ENCODE peak calls at places on chromosomes 4 and X, in eight cellular contexts. One of them, this sample, is unnamed.
A peak's percentile ranks its signal among the peaks of the same experiment; 100 is the strongest.

GRCh38 chr4:15132739-15133138 is 130.5 kb downstream of the CPEB2 start:
- DNase-seq in NB4: no peak
- DNase-seq in sigmoid colon: no peak
- DNase-seq in adrenal gland: no peak
- DNase-seq in heart left ventricle: no peak
- DNase-seq in A549: no peak
- DNase-seq in ovary: no peak
- DNase-seq in right lobe of liver: no peak
- DNase-seq in this sample: no peak

GRCh38 chrX:43899878-43900815 is 17.9 kb upstream of the MAOB start:
- DNase-seq in NB4: no peak
- DNase-seq in sigmoid colon: no peak
- DNase-seq in adrenal gland: no peak
- DNase-seq in heart left ventricle: no peak
- DNase-seq in A549: no peak
- DNase-seq in ovary: no peak
- DNase-seq in right lobe of liver: no peak
- DNase-seq in this sample: no peak

GRCh38 chr4:17448689-17449088 is 63.2 kb downstream of the QDPR start:
- DNase-seq in NB4: peak; percentile 58
- DNase-seq in sigmoid colon: no peak
- DNase-seq in adrenal gland: no peak
- DNase-seq in heart left ventricle: no peak
- DNase-seq in A549: no peak
- DNase-seq in ovary: no peak
- DNase-seq in right lobe of liver: no peak
- DNase-seq in this sample: no peak

GRCh38 chr4:54400802-54401201 is 171.7 kb downstream of the PDGFRA start:
- DNase-seq in NB4: no peak
- DNase-seq in sigmoid colon: no peak
- DNase-seq in adrenal gland: no peak
- DNase-seq in heart left ventricle: no peak
- DNase-seq in A549: no peak
- DNase-seq in ovary: no peak
- DNase-seq in right lobe of liver: no peak
- DNase-seq in this sample: no peak

GRCh38 chrX:129981752-129982299 is 609 bp upstream of the BCORL1 start:
- DNase-seq in NB4: peak; percentile 35
- DNase-seq in sigmoid colon: no peak
- DNase-seq in adrenal gland: peak; percentile 22
- DNase-seq in heart left ventricle: no peak
- DNase-seq in A549: no peak
- DNase-seq in ovary: no peak
- DNase-seq in right lobe of liver: peak; percentile 19
- DNase-seq in this sample: no peak

GRCh38 chrX:129359269-129359668 is 164.0 kb downstream of the SMARCA1 start:
- DNase-seq in NB4: peak; percentile 5
- DNase-seq in sigmoid colon: no peak
- DNase-seq in adrenal gland: no peak
- DNase-seq in heart left ventricle: no peak
- DNase-seq in A549: no peak
- DNase-seq in ovary: no peak
- DNase-seq in right lobe of liver: no peak
- DNase-seq in this sample: no peak

GRCh38 chr4:131609039-131609438 is 1540.1 kb upstream of the PCDH10 start:
- DNase-seq in NB4: no peak
- DNase-seq in sigmoid colon: no peak
- DNase-seq in adrenal gland: no peak
- DNase-seq in heart left ventricle: no peak
- DNase-seq in A549: no peak
- DNase-seq in ovary: no peak
- DNase-seq in right lobe of liver: no peak
- DNase-seq in this sample: no peak

GRCh38 chr4:123244233-123244632 is 152.4 kb upstream of the SPRY1 start:
- DNase-seq in NB4: peak; percentile 7
- DNase-seq in sigmoid colon: peak; percentile 77
- DNase-seq in adrenal gland: peak; percentile 63
- DNase-seq in heart left ventricle: peak; percentile 69
- DNase-seq in A549: no peak
- DNase-seq in ovary: no peak
- DNase-seq in right lobe of liver: peak; percentile 23
- DNase-seq in this sample: peak; percentile 72

GRCh38 chr4:1770245-1770644 is 22.8 kb upstream of the FGFR3 start:
- DNase-seq in NB4: no peak
- DNase-seq in sigmoid colon: no peak
- DNase-seq in adrenal gland: no peak
- DNase-seq in heart left ventricle: no peak
- DNase-seq in A549: no peak
- DNase-seq in ovary: no peak
- DNase-seq in right lobe of liver: no peak
- DNase-seq in this sample: no peak

GRCh38 chrX:8987672-8988250 is 46.2 kb downstream of the FAM9B start:
- DNase-seq in NB4: no peak
- DNase-seq in sigmoid colon: no peak
- DNase-seq in adrenal gland: no peak
- DNase-seq in heart left ventricle: no peak
- DNase-seq in A549: no peak
- DNase-seq in ovary: no peak
- DNase-seq in right lobe of liver: no peak
- DNase-seq in this sample: peak; percentile 54

GRCh38 chr4:83356899-83357661 is 22.4 kb upstream of the HPSE start:
- DNase-seq in NB4: no peak
- DNase-seq in sigmoid colon: no peak
- DNase-seq in adrenal gland: no peak
- DNase-seq in heart left ventricle: no peak
- DNase-seq in A549: no peak
- DNase-seq in ovary: no peak
- DNase-seq in right lobe of liver: no peak
- DNase-seq in this sample: no peak

GRCh38 chrX:55787063-55787462 is 69.5 kb downstream of the RRAGB start:
- DNase-seq in NB4: no peak
- DNase-seq in sigmoid colon: no peak
- DNase-seq in adrenal gland: no peak
- DNase-seq in heart left ventricle: no peak
- DNase-seq in A549: no peak
- DNase-seq in ovary: no peak
- DNase-seq in right lobe of liver: no peak
- DNase-seq in this sample: no peak

GRCh38 chrX:43560247-43560946 is 95.7 kb upstream of the MAOA start:
- DNase-seq in NB4: no peak
- DNase-seq in sigmoid colon: no peak
- DNase-seq in adrenal gland: no peak
- DNase-seq in heart left ventricle: no peak
- DNase-seq in A549: no peak
- DNase-seq in ovary: no peak
- DNase-seq in right lobe of liver: no peak
- DNase-seq in this sample: no peak

GRCh38 chrX:53317365-53318069 is 36.1 kb upstream of the IQSEC2 start:
- DNase-seq in NB4: peak; percentile 76
- DNase-seq in sigmoid colon: peak; percentile 83
- DNase-seq in adrenal gland: peak; percentile 75
- DNase-seq in heart left ventricle: peak; percentile 40
- DNase-seq in A549: peak; percentile 70
- DNase-seq in ovary: peak; percentile 71
- DNase-seq in right lobe of liver: peak; percentile 72
- DNase-seq in this sample: peak; percentile 90

GRCh38 chr4:67883463-67883862 is 339 bp downstream of the TMPRSS11D start:
- DNase-seq in NB4: peak; percentile 57
- DNase-seq in sigmoid colon: no peak
- DNase-seq in adrenal gland: no peak
- DNase-seq in heart left ventricle: no peak
- DNase-seq in A549: no peak
- DNase-seq in ovary: no peak
- DNase-seq in right lobe of liver: no peak
- DNase-seq in this sample: no peak

GRCh38 chr4:5893013-5893580 is at the start of gene CRMP1:
- DNase-seq in NB4: no peak
- DNase-seq in sigmoid colon: no peak
- DNase-seq in adrenal gland: no peak
- DNase-seq in heart left ventricle: no peak
- DNase-seq in A549: no peak
- DNase-seq in ovary: no peak
- DNase-seq in right lobe of liver: no peak
- DNase-seq in this sample: no peak

GRCh38 chrX:71541546-71542022 is 8.7 kb downstream of the OGT start:
- DNase-seq in NB4: peak; percentile 44
- DNase-seq in sigmoid colon: no peak
- DNase-seq in adrenal gland: no peak
- DNase-seq in heart left ventricle: no peak
- DNase-seq in A549: no peak
- DNase-seq in ovary: no peak
- DNase-seq in right lobe of liver: no peak
- DNase-seq in this sample: no peak

GRCh38 chr4:112645541-112646329 is 8.8 kb downstream of the LARP7 start:
- DNase-seq in NB4: no peak
- DNase-seq in sigmoid colon: no peak
- DNase-seq in adrenal gland: no peak
- DNase-seq in heart left ventricle: no peak
- DNase-seq in A549: no peak
- DNase-seq in ovary: no peak
- DNase-seq in right lobe of liver: no peak
- DNase-seq in this sample: no peak

GRCh38 chr4:176791591-176792347 is 953 bp downstream of the VEGFC start:
- DNase-seq in NB4: no peak
- DNase-seq in sigmoid colon: peak; percentile 62
- DNase-seq in adrenal gland: peak; percentile 35
- DNase-seq in heart left ventricle: peak; percentile 10
- DNase-seq in A549: no peak
- DNase-seq in ovary: peak; percentile 13
- DNase-seq in right lobe of liver: peak; percentile 26
- DNase-seq in this sample: peak; percentile 69

GRCh38 chrX:10633722-10634121 is 13.3 kb upstream of the MID1 start:
- DNase-seq in NB4: peak; percentile 21
- DNase-seq in sigmoid colon: peak; percentile 74
- DNase-seq in adrenal gland: peak; percentile 66
- DNase-seq in heart left ventricle: peak; percentile 19
- DNase-seq in A549: peak; percentile 67
- DNase-seq in ovary: no peak
- DNase-seq in right lobe of liver: no peak
- DNase-seq in this sample: no peak

GRCh38 chr4:56050584-56050983 is 101.8 kb downstream of the CEP135 start:
- DNase-seq in NB4: peak; percentile 14
- DNase-seq in sigmoid colon: no peak
- DNase-seq in adrenal gland: no peak
- DNase-seq in heart left ventricle: no peak
- DNase-seq in A549: no peak
- DNase-seq in ovary: no peak
- DNase-seq in right lobe of liver: no peak
- DNase-seq in this sample: no peak

DNA sequence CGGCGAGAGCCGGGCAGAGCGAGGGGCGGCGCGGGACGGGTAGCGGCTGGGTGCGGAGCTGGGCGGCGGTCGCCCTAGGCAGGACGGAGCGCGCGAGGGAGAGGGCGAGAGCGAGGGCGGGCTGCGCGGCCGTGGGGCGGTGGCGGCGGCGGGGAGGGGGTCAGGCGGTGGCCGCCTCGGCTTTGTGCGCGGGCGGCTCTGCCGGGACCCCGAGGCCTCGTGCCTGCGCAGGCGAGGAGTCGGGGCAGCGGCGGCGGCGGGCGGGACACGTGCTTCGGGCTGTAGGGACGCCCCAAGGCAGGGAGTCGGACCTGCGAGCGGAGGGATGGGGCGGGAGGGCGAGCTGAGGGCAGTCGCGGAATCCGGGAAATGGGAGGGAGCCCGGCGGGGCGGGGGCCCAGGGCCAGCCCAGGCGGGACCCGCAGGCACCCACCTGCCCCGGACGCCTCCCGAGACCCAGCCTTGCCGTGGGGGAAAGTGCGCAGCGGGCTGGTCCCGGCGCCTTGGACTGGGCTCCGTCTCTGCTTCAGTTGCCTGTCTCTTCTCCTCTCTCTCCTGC is 465 bp downstream of the BMPR1B start:
- DNase-seq in NB4: no peak
- DNase-seq in sigmoid colon: peak; percentile 68
- DNase-seq in adrenal gland: peak; percentile 25
- DNase-seq in heart left ventricle: no peak
- DNase-seq in A549: no peak
- DNase-seq in ovary: peak; percentile 75
- DNase-seq in right lobe of liver: peak; percentile 37
- DNase-seq in this sample: peak; percentile 76
- H3K4me3 ChIP-seq in NB4: no peak overlapping the region
- H3K4me3 ChIP-seq in sigmoid colon: peak overlapping the region; percentile 54
- H3K4me3 ChIP-seq in adrenal gland: no peak overlapping the region
- H3K4me3 ChIP-seq in heart left ventricle: peak overlapping the region; percentile 37
- H3K4me3 ChIP-seq in A549: peak overlapping the region; percentile 64
- H3K4me3 ChIP-seq in ovary: peak overlapping the region; percentile 68
- H3K4me3 ChIP-seq in right lobe of liver: peak overlapping the region; percentile 28
- H3K4me3 ChIP-seq in this sample: peak overlapping the region; percentile 38

GRCh38 chrX:50643525-50644137 is 170.4 kb downstream of the SHROOM4 start:
- DNase-seq in NB4: no peak
- DNase-seq in sigmoid colon: no peak
- DNase-seq in adrenal gland: no peak
- DNase-seq in heart left ventricle: peak; percentile 59
- DNase-seq in A549: no peak
- DNase-seq in ovary: no peak
- DNase-seq in right lobe of liver: peak; percentile 31
- DNase-seq in this sample: no peak

GRCh38 chrX:50635162-50635561 is 164.5 kb upstream of the DGKK start:
- DNase-seq in NB4: no peak
- DNase-seq in sigmoid colon: no peak
- DNase-seq in adrenal gland: no peak
- DNase-seq in heart left ventricle: no peak
- DNase-seq in A549: no peak
- DNase-seq in ovary: no peak
- DNase-seq in right lobe of liver: no peak
- DNase-seq in this sample: no peak

GRCh38 chrX:50635811-50636365 is 165.3 kb upstream of the DGKK start:
- DNase-seq in NB4: no peak
- DNase-seq in sigmoid colon: no peak
- DNase-seq in adrenal gland: no peak
- DNase-seq in heart left ventricle: no peak
- DNase-seq in A549: no peak
- DNase-seq in ovary: no peak
- DNase-seq in right lobe of liver: no peak
- DNase-seq in this sample: no peak

GRCh38 chrX:50638123-50638522 is 167.5 kb upstream of the DGKK start:
- DNase-seq in NB4: no peak
- DNase-seq in sigmoid colon: no peak
- DNase-seq in adrenal gland: peak; percentile 37
- DNase-seq in heart left ventricle: peak; percentile 47
- DNase-seq in A549: no peak
- DNase-seq in ovary: no peak
- DNase-seq in right lobe of liver: peak; percentile 38
- DNase-seq in this sample: no peak
- TF ChIP-seq POLR2A in NB4: no peak
- TF ChIP-seq POLR2A in sigmoid colon: no peak
- TF ChIP-seq POLR2A in adrenal gland: no peak
- TF ChIP-seq POLR2A in heart left ventricle: no peak
- TF ChIP-seq POLR2A in A549: no peak
- TF ChIP-seq POLR2A in ovary: no peak
- TF ChIP-seq POLR2A in right lobe of liver: no peak
- TF ChIP-seq POLR2A in this sample: no peak

GRCh38 chr4:4386736-4387392 is at the start of gene NSG1:
- DNase-seq in NB4: no peak
- DNase-seq in sigmoid colon: no peak
- DNase-seq in adrenal gland: no peak
- DNase-seq in heart left ventricle: peak; percentile 25
- DNase-seq in A549: no peak
- DNase-seq in ovary: peak; percentile 71
- DNase-seq in right lobe of liver: no peak
- DNase-seq in this sample: no peak
- H3K4me3 ChIP-seq in NB4: no peak within 1 kb of the TSS
- H3K4me3 ChIP-seq in sigmoid colon: peak within 1 kb of the TSS; percentile 31
- H3K4me3 ChIP-seq in adrenal gland: no peak within 1 kb of the TSS
- H3K4me3 ChIP-seq in heart left ventricle: peak within 1 kb of the TSS; percentile 44
- H3K4me3 ChIP-seq in A549: peak within 1 kb of the TSS; percentile 53
- H3K4me3 ChIP-seq in ovary: peak within 1 kb of the TSS; percentile 49
- H3K4me3 ChIP-seq in right lobe of liver: peak within 1 kb of the TSS; percentile 16
- H3K4me3 ChIP-seq in this sample: peak within 1 kb of the TSS; percentile 42

GRCh38 chrX:371907-372306 is 14.8 kb downstream of the PPP2R3B start:
- DNase-seq in NB4: no peak
- DNase-seq in sigmoid colon: no peak
- DNase-seq in adrenal gland: no peak
- DNase-seq in heart left ventricle: no peak
- DNase-seq in A549: no peak
- DNase-seq in ovary: no peak
- DNase-seq in right lobe of liver: no peak
- DNase-seq in this sample: peak; percentile 31
- TF ChIP-seq POLR2A in NB4: no peak
- TF ChIP-seq POLR2A in sigmoid colon: no peak
- TF ChIP-seq POLR2A in adrenal gland: no peak
- TF ChIP-seq POLR2A in heart left ventricle: no peak
- TF ChIP-seq POLR2A in A549: no peak
- TF ChIP-seq POLR2A in ovary: no peak
- TF ChIP-seq POLR2A in right lobe of liver: no peak
- TF ChIP-seq POLR2A in this sample: no peak